ENCODE peak calls at places on chromosomes 2 and 18, in eight cellular contexts. R, I, V, N, P, B, E and X are unnamed samples.
A peak's percentile ranks its signal among the peaks of the same experiment; 100 is the strongest.

GRCh38 chr2:37779123-37779522 is 107.7 kb upstream of the CDC42EP3 start:
- DNase-seq in R (no peak), I (no peak), V (no peak), N (no peak), P (no peak), B (no peak), E (no peak), X (no peak)

GRCh38 chr2:144152817-144153271 is 367.1 kb downstream of the ZEB2 start:
- DNase-seq in R (no peak), I (peak; percentile 5), V (no peak), N (no peak), P (no peak), B (no peak), E (no peak), X (no peak)

GRCh38 chr2:21930224-21930623 is 806.5 kb downstream of the TDRD15 start:
- DNase-seq in R (no peak), I (no peak), V (no peak), N (no peak), P (no peak), B (no peak), E (no peak), X (no peak)

GRCh38 chr2:220279840-220280239 is 652.4 kb downstream of the SLC4A3 start:
- DNase-seq in R (no peak), I (no peak), V (no peak), N (no peak), P (no peak), B (no peak), E (no peak), X (no peak)

GRCh38 chr18:9869713-9870430 is 15.9 kb upstream of the TXNDC2 start:
- DNase-seq in R (peak; percentile 88), I (peak; percentile 13), V (no peak), N (peak; percentile 60), P (no peak), B (no peak), E (no peak), X (no peak)

GRCh38 chr2:67394734-67395133 is 2.4 kb upstream of the ETAA1 start:
- DNase-seq in R (peak; percentile 26), I (no peak), V (no peak), N (no peak), P (no peak), B (no peak), E (no peak), X (no peak)

GRCh38 chr2:128364441-128364911 is 45.8 kb upstream of the HS6ST1 start:
- DNase-seq in R (no peak), I (no peak), V (peak; percentile 51), N (no peak), P (no peak), B (no peak), E (no peak), X (no peak)

GRCh38 chr2:65751422-65751821 is 319.0 kb upstream of the SPRED2 start:
- DNase-seq in R (no peak), I (no peak), V (no peak), N (no peak), P (no peak), B (no peak), E (no peak), X (no peak)

GRCh38 chr2:38600242-38600891 is 2.4 kb downstream of the HNRNPLL start:
- DNase-seq in R (no peak), I (no peak), V (no peak), N (no peak), P (no peak), B (no peak), E (no peak), X (no peak)

GRCh38 chr2:132465917-132466316 is 49.3 kb downstream of the GPR39 start:
- DNase-seq in R (no peak), I (no peak), V (no peak), N (no peak), P (no peak), B (no peak), E (no peak), X (no peak)

GRCh38 chr2:46239847-46240181 is 57.4 kb upstream of the EPAS1 start:
- DNase-seq in R (no peak), I (no peak), V (no peak), N (no peak), P (peak; percentile 45), B (peak; percentile 35), E (no peak), X (no peak)

GRCh38 chr2:150538582-150539236 is 51.2 kb upstream of the RND3 start:
- DNase-seq in R (no peak), I (no peak), V (no peak), N (peak; percentile 61), P (no peak), B (no peak), E (no peak), X (no peak)

GRCh38 chr18:55587341-55588000 is 521 bp downstream of the TCF4 start:
- DNase-seq in R (no peak), I (peak; percentile 34), V (no peak), N (peak; percentile 32), P (no peak), B (no peak), E (peak; percentile 50), X (no peak)